ENCODE peak calls at places on chromosomes 5 and 9, in four cellular contexts. H is nephron progenitor cell; K is stimulated activated CD8-positive, alpha-beta memory T cell treated with anti-CD3 and anti-CD28 coated beads, Interleukin-4, amount 100 ng/mL, for 1 hour; I is kidney tubule cell. A is an unnamed sample.

GRCh38 chr5:106418196-106418595 is 1252.5 kb downstream of the EFNA5 start:
- DNase-seq in K (no peak), H (no peak), I (no peak), A (no peak)

GRCh38 chr9:38017149-38017884 is 51.7 kb downstream of the SHB start:
- DNase-seq in H (peak), K (no peak), I (peak), A (peak)

GRCh38 chr9:21027295-21027694 is 4.1 kb downstream of the HACD4 start:
- DNase-seq in K (no peak), H (no peak), I (no peak), A (no peak)

GRCh38 chr5:161096006-161096405 is 244.0 kb upstream of the ATP10B start:
- DNase-seq in H (no peak), K (no peak), I (no peak), A (no peak)

GRCh38 chr5:169637085-169637855 is at the start of gene DOCK2:
- DNase-seq in K (peak), I (no peak), H (peak), A (no peak)

GRCh38 chr5:170749911-170750431 is 33.6 kb upstream of the GABRP start:
- DNase-seq in I (peak), K (no peak), H (no peak), A (no peak)

GRCh38 chr5:100430268-100430900 is 104.8 kb upstream of the FAM174A start:
- DNase-seq in H (peak), I (peak), K (peak), A (peak)

GRCh38 chr5:6362846-6363245 is 15.5 kb downstream of the MED10 start:
- DNase-seq in H (no peak), I (no peak), K (no peak), A (no peak)

GRCh38 chr9:133278161-133279131 is 3.4 kb upstream of the ABO start:
- DNase-seq in K (no peak), I (no peak), H (no peak), A (no peak)